ENCODE peak calls at places on chromosome 7, in seven cellular contexts. T is prostate gland, X is ovary, M is tibial nerve, S is A549, D is uterus, L is adrenal gland. V is an unnamed sample.
A peak's percentile ranks its signal among the peaks of the same experiment; 100 is the strongest.

GRCh38 chr7:127897704-127898454 is 133.4 kb downstream of the LRRC4 start:
- DNase-seq in T (no peak), X (no peak), M (no peak), S (no peak), D (no peak), L (no peak), V (no peak)

GRCh38 chr7:93228302-93228701 is 2.0 kb upstream of the HEPACAM2 start:
- DNase-seq in T (peak; percentile 40), X (no peak), M (no peak), S (peak; percentile 65), D (no peak), L (no peak), V (no peak)

GRCh38 chr7:13017881-13018280 is 330.4 kb downstream of the ARL4A start:
- DNase-seq in T (no peak), X (no peak), M (no peak), S (peak; percentile 54), D (no peak), L (no peak), V (no peak)

GRCh38 chr7:76071316-76072242 is 23.7 kb downstream of the MDH2 start:
- DNase-seq in T (no peak), X (peak; percentile 82), M (no peak), S (no peak), D (peak; percentile 38), L (no peak), V (no peak)

GRCh38 chr7:108222236-108222892 is 92.2 kb upstream of the LAMB4 start:
- DNase-seq in T (no peak), X (no peak), M (no peak), S (peak; percentile 54), D (no peak), L (no peak), V (no peak)

GRCh38 chr7:126210707-126211106 is 1042.0 kb downstream of the GRM8 start:
- DNase-seq in T (no peak), X (no peak), M (no peak), S (no peak), D (no peak), L (no peak), V (no peak)

GRCh38 chr7:155456772-155457543 is 971 bp upstream of the EN2 start:
- DNase-seq in T (peak; percentile 19), X (peak; percentile 77), M (peak; percentile 42), S (peak; percentile 85), D (peak; percentile 53), L (peak; percentile 76), V (peak; percentile 42)

GRCh38 chr7:522071-522937 is 2.7 kb upstream of the PDGFA start:
- DNase-seq in T (peak; percentile 62), X (peak; percentile 48), M (peak; percentile 33), S (no peak), D (peak; percentile 63), L (no peak), V (peak; percentile 81)

GRCh38 chr7:150324366-150324961 is 1.1 kb upstream of the ACTR3C start:
- DNase-seq in T (no peak), X (peak; percentile 42), M (no peak), S (no peak), D (peak; percentile 36), L (peak; percentile 64), V (no peak)

GRCh38 chr7:100119701-100120517 is 475 bp downstream of the CNPY4 start:
- DNase-seq in T (peak; percentile 45), X (peak; percentile 70), M (peak; percentile 72), S (peak; percentile 68), D (peak; percentile 80), L (peak; percentile 82), V (peak; percentile 47)

GRCh38 chr7:141701489-141702046 is 398 bp downstream of the DENND11 start:
- DNase-seq in T (peak; percentile 18), X (peak; percentile 37), M (no peak), S (no peak), D (peak; percentile 31), L (peak; percentile 63), V (peak; percentile 51)

GRCh38 chr7:28481131-28481926 is 69.0 kb downstream of the CREB5 start:
- DNase-seq in T (no peak), X (no peak), M (peak; percentile 28), S (no peak), D (no peak), L (no peak), V (no peak)

GRCh38 chr7:76409537-76409936 is at the start of gene SSC4D:
- DNase-seq in T (no peak), X (no peak), M (no peak), S (no peak), D (no peak), L (no peak), V (no peak)

GRCh38 chr7:157556339-157556944 is 219.6 kb downstream of the DNAJB6 start:
- DNase-seq in T (no peak), X (no peak), M (no peak), S (no peak), D (no peak), L (no peak), V (no peak)

GRCh38 chr7:150476819-150477631 is 26.6 kb downstream of the GIMAP8 start:
- DNase-seq in T (no peak), X (no peak), M (no peak), S (no peak), D (no peak), L (no peak), V (no peak)

GRCh38 chr7:10181996-10182395 is 791.7 kb upstream of the PHF14 start:
- DNase-seq in T (no peak), X (no peak), M (no peak), S (no peak), D (no peak), L (no peak), V (no peak)

DNA sequence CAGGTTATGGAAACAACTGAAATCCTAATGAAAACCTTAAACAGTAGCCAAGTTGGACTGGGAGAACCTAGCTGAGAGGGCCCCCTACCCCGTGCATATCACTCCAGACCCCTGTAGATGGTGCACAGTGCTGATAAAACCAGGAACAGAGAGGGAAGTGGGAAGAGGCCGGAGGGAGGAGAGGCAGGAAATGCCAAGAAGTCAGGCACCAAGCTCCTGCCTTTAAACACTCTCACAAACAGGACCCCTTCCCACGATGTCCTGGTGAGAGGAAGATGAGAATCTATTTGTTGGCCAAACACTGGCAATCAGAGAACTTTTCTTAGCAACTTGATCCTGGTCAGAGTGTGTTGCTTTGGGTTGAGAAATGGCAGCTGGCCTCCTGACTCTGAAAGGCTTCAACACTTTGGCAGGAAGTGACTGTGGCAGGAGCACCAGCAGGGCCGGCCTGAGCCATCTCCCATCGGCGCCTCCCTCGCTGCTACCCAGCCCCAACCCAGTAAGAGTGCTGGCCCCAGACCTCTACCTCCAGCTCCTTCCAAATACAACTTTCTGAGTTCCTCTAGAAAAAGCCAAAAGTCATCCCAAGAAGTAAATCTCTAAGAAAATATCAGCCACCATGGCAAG is 39.5 kb downstream of the GSDME start:
- DNase-seq in T (no peak), X (no peak), M (no peak), S (no peak), D (no peak), L (peak; percentile 21), V (no peak)
- TF ChIP-seq POLR2A in T (no peak), X (no peak), M (no peak), S (no peak), D (no peak), L (no peak), V (no peak)

DNA sequence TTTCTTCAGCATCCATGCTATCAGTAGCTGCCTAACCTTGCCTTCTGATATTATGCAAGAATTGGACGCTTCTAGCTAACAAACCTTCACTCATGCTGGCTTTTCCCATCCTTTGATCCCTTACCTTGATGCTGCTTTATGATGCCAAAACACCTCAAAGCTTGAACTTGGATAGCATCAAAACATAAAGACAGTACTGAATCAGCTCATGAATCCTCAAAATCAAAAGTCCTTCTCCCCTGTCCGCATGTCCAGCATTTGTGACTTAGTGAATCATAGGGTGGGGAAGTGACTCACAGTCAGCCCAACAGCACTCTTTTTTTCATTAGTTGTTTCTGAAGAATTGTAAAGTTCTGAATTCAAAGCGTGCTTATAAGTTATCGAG is 89.5 kb upstream of the PIK3CG start:
- DNase-seq in T (no peak), X (no peak), M (no peak), S (peak; percentile 75), D (no peak), L (no peak), V (no peak)
- H3K4me3 ChIP-seq in T (no peak overlapping the region), X (no peak overlapping the region), M (no peak overlapping the region), S (peak overlapping the region; percentile 35), D (no peak overlapping the region), L (no peak overlapping the region), V (no peak overlapping the region)

GRCh38 chr7:74193913-74194312 is 15.9 kb upstream of the LAT2 start:
- DNase-seq in T (no peak), X (no peak), M (no peak), S (no peak), D (no peak), L (no peak), V (no peak)

GRCh38 chr7:74194686-74195085 is 15.1 kb upstream of the LAT2 start:
- DNase-seq in T (no peak), X (no peak), M (no peak), S (no peak), D (no peak), L (no peak), V (no peak)

GRCh38 chr7:74193054-74193453 is 16.8 kb upstream of the LAT2 start:
- DNase-seq in T (no peak), X (no peak), M (no peak), S (no peak), D (no peak), L (no peak), V (no peak)

GRCh38 chr7:74199551-74200355 is 10.1 kb upstream of the LAT2 start:
- DNase-seq in T (peak; percentile 58), X (no peak), M (no peak), S (no peak), D (no peak), L (no peak), V (no peak)

DNA sequence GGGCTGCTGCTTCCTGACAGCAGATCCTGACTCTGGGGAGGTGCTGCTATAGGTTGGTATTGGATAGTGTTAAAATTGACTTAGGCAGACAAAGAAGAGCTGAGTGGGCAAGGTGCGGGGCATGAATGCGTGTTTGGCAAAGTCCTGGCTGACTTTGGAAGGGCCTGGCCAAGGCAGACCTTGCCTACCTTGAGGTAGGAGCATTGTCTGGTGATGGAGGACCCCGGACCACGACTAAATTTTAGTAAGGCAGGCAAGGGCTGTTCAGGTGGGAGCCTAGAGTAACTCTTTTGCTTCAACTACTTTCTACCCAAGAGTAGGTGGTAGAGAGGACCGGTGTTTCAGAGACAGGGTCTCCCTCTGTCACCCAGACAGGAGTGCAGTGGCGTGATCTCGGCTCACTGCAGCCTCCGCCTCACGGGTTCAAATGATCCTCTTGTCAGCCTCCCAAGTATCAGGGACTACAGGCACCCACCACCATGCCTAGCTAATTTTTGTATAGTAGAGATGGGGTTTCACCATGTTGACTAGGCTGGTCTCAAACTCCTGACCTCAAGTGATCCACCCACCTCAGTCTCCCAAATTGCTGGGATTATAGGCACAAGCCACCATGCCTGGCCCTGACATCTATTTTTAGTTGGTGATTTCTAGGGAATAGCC is 12.2 kb upstream of the LAT2 start:
- DNase-seq in T (no peak), X (no peak), M (no peak), S (no peak), D (no peak), L (no peak), V (no peak)
- TF ChIP-seq POLR2A in T (no peak), X (no peak), M (no peak), S (no peak), D (no peak), L (no peak), V (no peak)

DNA sequence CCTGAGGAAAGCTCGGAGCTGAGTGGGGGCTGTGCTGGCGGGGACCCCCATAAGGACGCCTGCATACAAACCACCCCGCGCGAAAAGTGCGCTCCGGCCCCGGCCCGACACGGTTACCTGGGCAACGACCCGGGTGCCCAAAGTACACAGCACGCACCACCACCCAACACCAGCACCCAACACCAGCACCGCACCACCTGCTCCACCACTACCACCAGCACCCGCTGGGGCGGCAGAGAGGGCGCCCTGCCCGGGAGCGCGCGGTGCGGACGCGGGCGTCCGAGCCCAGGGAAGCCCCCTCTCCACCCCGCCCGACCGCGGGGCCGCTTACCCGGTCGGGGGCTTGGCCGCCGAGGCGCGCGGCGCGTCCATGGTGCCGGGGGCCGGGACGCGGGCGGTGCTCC is 345 bp downstream of the COBL start:
- DNase-seq in T (peak; percentile 32), X (no peak), M (no peak), S (peak; percentile 35), D (no peak), L (peak; percentile 38), V (peak; percentile 65)
- H3K4me3 ChIP-seq in T (peak overlapping the region; percentile 65), X (peak overlapping the region; percentile 36), M (peak overlapping the region; percentile 68), S (peak overlapping the region; percentile 67), D (peak overlapping the region; percentile 40), L (no peak overlapping the region), V (peak overlapping the region; percentile 72)

V was measured in stomach.